ENCODE peak calls at places on chromosomes 2 and 18, in nine cellular contexts. Q is CD8-positive, alpha-beta T cell; Z is upper lobe of left lung; S is endothelial cell; T is nephron progenitor cell; M is B cell; C is progenitor cell of endocrine pancreas; G is pancreas; F is A549. K is an unnamed sample.

GRCh38 chr18:57891707-57892391 is 88.7 kb upstream of the ATP8B1 start:
- DNase-seq in S (no peak), T (no peak), M (no peak), Z (no peak), Q (no peak), C (no peak), F (no peak), G (no peak), K (no peak)

GRCh38 chr2:29811378-29811777 is 110.0 kb downstream of the ALK start:
- DNase-seq in Q (no peak), G (no peak), C (no peak), T (no peak), S (no peak), F (no peak), M (no peak), Z (no peak), K (no peak)

GRCh38 chr2:240722376-240722775 is 30.7 kb downstream of the AQP12A start:
- DNase-seq in T (no peak), G (no peak), C (no peak), F (no peak), Q (no peak), S (no peak), M (no peak), Z (peak; percentile 79), K (no peak)

GRCh38 chr2:33241581-33241980 is 234.9 kb upstream of the RASGRP3 start:
- DNase-seq in M (no peak), Z (no peak), S (no peak), G (no peak), C (no peak), F (no peak), Q (no peak), T (no peak), K (no peak)

GRCh38 chr18:77899972-77900754 is 650.5 kb downstream of the GALR1 start:
- DNase-seq in M (peak; percentile 66), C (peak; percentile 52), Z (peak; percentile 92), F (peak; percentile 21), T (peak; percentile 74), Q (peak; percentile 31), G (peak; percentile 80), S (no peak), K (no peak)

GRCh38 chr2:55550368-55551102 is 31.0 kb downstream of the CFAP36 start:
- DNase-seq in G (no peak), S (no peak), Z (no peak), F (no peak), C (no peak), Q (no peak), M (no peak), T (no peak), K (no peak)

GRCh38 chr2:219292616-219293015 is 13.4 kb downstream of the DNAJB2 start:
- DNase-seq in S (no peak), Q (no peak), T (no peak), C (no peak), G (no peak), Z (no peak), F (no peak), M (no peak), K (no peak)

GRCh38 chr2:100948965-100949364 is 53.1 kb upstream of the RPL31 start:
- DNase-seq in M (no peak), Q (no peak), G (no peak), T (no peak), C (no peak), Z (no peak), F (no peak), S (no peak), K (no peak)

DNA sequence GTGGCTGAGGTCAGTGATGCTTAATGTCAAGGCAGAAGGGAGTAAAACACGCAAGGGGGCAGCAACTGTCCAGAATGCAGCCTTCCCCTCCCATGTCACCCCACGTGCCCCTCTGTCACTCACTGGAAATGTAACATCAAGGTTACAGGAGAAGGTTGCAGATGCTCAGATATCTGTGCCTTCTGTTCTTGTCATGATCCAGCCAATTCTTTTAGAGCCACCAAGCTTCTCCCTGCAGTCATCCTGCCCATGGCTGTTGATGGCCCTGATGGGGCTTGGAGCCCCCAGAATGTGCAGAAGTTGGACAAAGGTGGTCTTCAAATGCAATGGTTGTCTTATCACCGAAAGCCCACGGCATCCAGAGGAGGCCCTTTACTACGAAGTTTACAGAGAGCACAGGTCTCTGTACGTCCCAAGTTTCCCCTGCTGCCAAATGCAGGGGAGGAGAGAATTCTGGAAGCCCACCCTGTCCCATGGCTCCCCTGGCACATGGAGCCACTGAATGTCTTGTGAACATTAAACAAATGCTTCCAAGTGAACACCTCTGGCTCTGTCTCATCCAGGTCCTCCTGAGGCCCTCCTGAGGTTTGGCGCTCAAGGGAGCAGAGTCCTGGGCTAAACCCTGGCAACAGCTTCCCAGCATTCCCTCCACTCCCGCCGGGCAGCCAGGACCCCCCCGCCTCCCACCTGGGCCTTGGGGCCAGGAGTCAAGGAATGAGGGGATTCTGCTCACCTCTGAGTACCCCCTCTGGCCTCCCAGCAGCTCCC is 4.5 kb upstream of the GPR55 start:
- DNase-seq in G (no peak), S (no peak), Z (no peak), T (no peak), M (no peak), C (no peak), F (no peak), Q (no peak), K (peak; percentile 25)
- TF ChIP-seq CTCF in G (no peak), S (no peak), Z (no peak), T (no peak), M (no peak), C (no peak), F (no peak), Q (no peak), K (no peak)

DNA sequence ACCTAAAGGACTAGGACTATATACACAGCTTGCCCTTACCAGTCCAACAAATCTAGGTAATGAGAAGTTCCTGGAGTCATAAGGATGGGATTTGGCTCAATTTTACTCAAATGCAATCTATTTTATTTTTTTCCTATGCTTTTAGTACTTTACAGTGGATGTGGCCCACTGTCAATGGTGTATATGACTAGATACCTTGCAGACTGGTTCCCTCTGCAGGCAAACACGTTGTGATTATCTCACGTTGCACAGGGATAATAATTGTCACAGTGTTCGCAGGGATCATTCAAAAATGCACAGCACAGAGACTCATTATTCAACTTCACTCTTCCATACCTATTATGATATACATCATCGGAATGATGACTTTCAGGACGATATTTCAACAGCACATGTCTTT is 359.7 kb downstream of the MBD2 start:
- DNase-seq in G (no peak), S (no peak), Z (no peak), M (no peak), F (no peak), C (no peak), Q (no peak), T (no peak), K (no peak)
- TF ChIP-seq CTCF in G (no peak), S (no peak), Z (no peak), M (no peak), F (no peak), C (no peak), Q (no peak), T (no peak), K (no peak)

DNA sequence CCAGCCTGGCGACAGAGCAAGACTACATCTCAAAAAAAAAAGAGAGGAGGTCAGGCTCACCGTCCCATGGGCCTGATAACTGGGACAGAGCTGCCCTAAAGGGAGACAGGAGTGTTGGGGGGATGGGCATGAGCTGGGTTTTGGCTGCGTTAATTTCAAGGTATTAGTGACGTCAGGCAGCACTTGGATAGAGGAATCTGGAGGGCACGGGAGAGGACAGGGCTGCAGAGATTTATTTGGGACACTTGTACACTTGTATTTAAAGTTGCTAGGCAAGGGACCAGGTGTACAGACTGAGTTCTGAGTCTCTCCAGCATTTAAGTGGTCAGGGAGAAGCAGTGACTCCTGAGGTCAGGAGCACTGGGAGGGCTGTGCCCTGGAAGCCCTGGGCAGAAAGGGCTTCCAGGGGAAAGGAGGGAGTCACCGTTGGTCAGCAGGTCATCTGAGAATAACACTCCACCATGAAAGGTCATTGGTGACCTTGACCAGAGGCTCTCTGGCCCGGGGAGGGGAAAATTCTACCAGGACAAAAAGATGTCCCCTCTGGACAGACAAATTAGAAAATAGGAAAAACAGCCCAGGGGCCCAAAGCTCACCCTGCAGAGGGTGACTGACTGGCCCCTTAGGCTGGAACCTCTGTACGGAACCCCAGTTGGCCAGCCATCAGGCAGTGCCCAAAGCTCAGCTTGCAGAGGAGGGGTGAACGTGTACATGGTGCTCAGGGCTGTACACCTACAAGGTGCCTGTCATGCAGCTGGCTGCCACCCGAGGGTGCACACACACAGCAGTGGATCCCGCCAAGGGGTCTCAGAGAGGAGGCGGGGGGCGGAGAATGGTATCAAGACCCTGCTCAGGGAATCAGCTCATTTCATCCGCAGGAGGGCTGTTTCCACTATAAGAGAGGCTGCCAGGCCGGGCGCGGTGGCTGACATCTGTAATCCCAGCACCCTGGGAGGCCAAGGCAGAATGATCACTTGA is 23.0 kb upstream of the CNNM3 start:
- DNase-seq in C (no peak), S (no peak), F (no peak), Q (no peak), G (no peak), T (no peak), M (no peak), Z (no peak), K (no peak)
- TF ChIP-seq CTCF in C (no peak), S (no peak), F (no peak), Q (no peak), G (no peak), T (no peak), M (no peak), Z (no peak), K (no peak)

GRCh38 chr2:47070920-47071824 is 83.9 kb downstream of the STPG4 start:
- DNase-seq in M (peak; percentile 51), F (no peak), Q (peak; percentile 25), C (no peak), T (peak; percentile 33), S (no peak), G (no peak), Z (no peak), K (peak; percentile 88)
- TF ChIP-seq CTCF in M (no peak), F (no peak), Q (no peak), C (no peak), T (no peak), S (no peak), G (no peak), Z (no peak), K (no peak)

GRCh38 chr2:149799296-149799695 is 211.7 kb upstream of the MMADHC start:
- DNase-seq in T (no peak), Z (no peak), M (no peak), G (no peak), F (no peak), S (no peak), C (no peak), Q (no peak), K (no peak)
- TF ChIP-seq CTCF in T (no peak), Z (no peak), M (no peak), G (no peak), F (peak; percentile 55), S (no peak), C (no peak), Q (no peak), K (no peak)

GRCh38 chr2:102301867-102302362 is 9.4 kb upstream of the IL1RL1 start:
- DNase-seq in C (no peak), S (peak; percentile 50), F (no peak), Z (no peak), M (peak; percentile 25), T (peak; percentile 21), Q (peak; percentile 27), G (no peak), K (peak; percentile 56)
- TF ChIP-seq CTCF in C (no peak), S (no peak), F (no peak), Z (no peak), M (peak; percentile 20), T (peak; percentile 35), Q (peak; percentile 50), G (no peak), K (peak; percentile 71)